ENCODE peak calls at places on chromosomes 11 and 22, in ten cellular contexts. M, S, U, E, W, G, Z, Y, C and X are unnamed samples.

GRCh38 chr11:59062602-59063529 is 23.2 kb upstream of the GLYATL1B start:
- DNase-seq in M (no peak), S (no peak), U (no peak), E (no peak), W (no peak), G (no peak), Z (no peak), Y (no peak), C (no peak), X (no peak)

GRCh38 chr11:102581091-102581490 is 44.0 kb downstream of the MMP20 start:
- DNase-seq in M (no peak), S (no peak), U (no peak), E (no peak), W (no peak), G (no peak), Z (no peak), Y (no peak), C (no peak), X (no peak)

GRCh38 chr11:82682003-82682751 is 51.5 kb downstream of the FAM181B start:
- DNase-seq in M (peak), S (peak), U (peak), E (no peak), W (peak), G (no peak), Z (no peak), Y (no peak), C (no peak), X (no peak)

GRCh38 chr22:48356731-48357130 is 1470.9 kb downstream of the BRD1 start:
- DNase-seq in M (no peak), S (no peak), U (no peak), E (no peak), W (no peak), G (no peak), Z (no peak), Y (no peak), C (no peak), X (no peak)

GRCh38 chr11:11424696-11425095 is 71.6 kb upstream of the CSNK2A3 start:
- DNase-seq in M (no peak), S (no peak), U (no peak), E (no peak), W (no peak), G (no peak), Z (no peak), Y (no peak), C (no peak), X (no peak)

GRCh38 chr22:50320116-50320515 is 6.7 kb downstream of the DENND6B start:
- DNase-seq in M (no peak), S (no peak), U (no peak), E (no peak), W (no peak), G (no peak), Z (no peak), Y (no peak), C (no peak), X (no peak)

GRCh38 chr11:82732734-82733443 is 775 bp downstream of the FAM181B start:
- DNase-seq in M (no peak), S (no peak), U (no peak), E (no peak), W (no peak), G (no peak), Z (peak), Y (no peak), C (no peak), X (no peak)

GRCh38 chr22:21797444-21798221 is 62.0 kb upstream of the YPEL1 start:
- DNase-seq in M (peak), S (no peak), U (no peak), E (no peak), W (no peak), G (no peak), Z (no peak), Y (no peak), C (no peak), X (no peak)

GRCh38 chr22:38032681-38033521 is 24.3 kb upstream of the PICK1 start:
- DNase-seq in M (peak), S (no peak), U (no peak), E (no peak), W (no peak), G (no peak), Z (no peak), Y (no peak), C (no peak), X (no peak)

GRCh38 chr11:45133871-45134270 is 12.6 kb upstream of the PRDM11 start:
- DNase-seq in M (peak), S (no peak), U (no peak), E (no peak), W (no peak), G (no peak), Z (no peak), Y (no peak), C (no peak), X (no peak)

GRCh38 chr11:75603791-75604736 is 42.0 kb downstream of the SERPINH1 start:
- DNase-seq in M (peak), S (no peak), U (no peak), E (no peak), W (no peak), G (no peak), Z (no peak), Y (no peak), C (no peak), X (no peak)

GRCh38 chr22:36619797-36620390 is 83.7 kb downstream of the CACNG2 start:
- DNase-seq in M (peak), S (no peak), U (no peak), E (no peak), W (no peak), G (no peak), Z (no peak), Y (no peak), C (no peak), X (no peak)

GRCh38 chr11:133969072-133969471 is 12.3 kb upstream of the IGSF9B start:
- DNase-seq in M (no peak), S (no peak), U (no peak), E (no peak), W (no peak), G (no peak), Z (no peak), Y (no peak), C (no peak), X (no peak)

GRCh38 chr11:79119491-79120284 is 321.1 kb downstream of the TENM4 start:
- DNase-seq in M (no peak), S (peak), U (no peak), E (no peak), W (no peak), G (no peak), Z (no peak), Y (no peak), C (no peak), X (no peak)

GRCh38 chr11:100929377-100929776 is 200.2 kb downstream of the PGR start:
- DNase-seq in M (peak), S (no peak), U (no peak), E (no peak), W (no peak), G (no peak), Z (no peak), Y (no peak), C (no peak), X (no peak)

GRCh38 chr11:61791737-61792309 is 576 bp downstream of the TMEM258 start:
- DNase-seq in M (peak), S (peak), U (peak), E (peak), W (peak), G (peak), Z (peak), Y (peak), C (peak), X (no peak)

GRCh38 chr11:12160680-12161079 is 50.3 kb downstream of the MICAL2 start:
- DNase-seq in M (no peak), S (no peak), U (peak), E (no peak), W (no peak), G (peak), Z (no peak), Y (no peak), C (no peak), X (no peak)

GRCh38 chr11:1754376-1755150 is 4.2 kb upstream of the IFITM10 start:
- DNase-seq in M (no peak), S (no peak), U (no peak), E (no peak), W (no peak), G (no peak), Z (peak), Y (no peak), C (no peak), X (no peak)

GRCh38 chr22:17999851-18000250 is 24.5 kb downstream of the MICAL3 start:
- DNase-seq in M (no peak), S (no peak), U (peak), E (no peak), W (no peak), G (no peak), Z (no peak), Y (no peak), C (no peak), X (no peak)

GRCh38 chr22:32564170-32565001 is 89.8 kb downstream of the FBXO7 start:
- DNase-seq in M (no peak), S (no peak), U (no peak), E (no peak), W (no peak), G (no peak), Z (peak), Y (no peak), C (no peak), X (no peak)

GRCh38 chr22:38792833-38793232 is 1.1 kb downstream of the DNAL4 start:
- DNase-seq in M (peak), S (no peak), U (no peak), E (no peak), W (no peak), G (no peak), Z (no peak), Y (no peak), C (no peak), X (no peak)

GRCh38 chr11:28089378-28089777 is 18.6 kb downstream of the KIF18A start:
- DNase-seq in M (peak), S (no peak), U (no peak), E (no peak), W (no peak), G (no peak), Z (no peak), Y (no peak), C (no peak), X (no peak)

GRCh38 chr22:23231471-23232093 is 51.3 kb downstream of the BCR start:
- DNase-seq in M (no peak), S (no peak), U (no peak), E (no peak), W (no peak), G (no peak), Z (no peak), Y (no peak), C (no peak), X (no peak)

GRCh38 chr11:125441648-125442410 is 54.2 kb downstream of the FEZ1 start:
- DNase-seq in M (no peak), S (no peak), U (peak), E (no peak), W (no peak), G (no peak), Z (no peak), Y (no peak), C (no peak), X (no peak)